ENCODE peak calls at places on chromosomes 16 and 17, in eight cellular contexts. One of them, this sample, is unnamed.
A peak's percentile ranks its signal among the peaks of the same experiment; 100 is the strongest.

GRCh38 chr17:17533901-17534441 is 37.8 kb upstream of the RASD1 start:
- DNase-seq in fibroblast of lung: no peak
- DNase-seq in mammary epithelial cell: no peak
- DNase-seq in neural progenitor cell: no peak
- DNase-seq in Karpas-422: no peak
- DNase-seq in IMR-90: no peak
- DNase-seq in GM23248: no peak
- DNase-seq in mesenchymal stem cell: no peak
- DNase-seq in this sample: no peak

GRCh38 chr17:42210046-42210445 is 15.8 kb upstream of the GHDC start:
- DNase-seq in GM23248: peak; percentile 46
- DNase-seq in neural progenitor cell: no peak
- DNase-seq in fibroblast of lung: no peak
- DNase-seq in mesenchymal stem cell: no peak
- DNase-seq in Karpas-422: no peak
- DNase-seq in mammary epithelial cell: no peak
- DNase-seq in IMR-90: no peak
- DNase-seq in this sample: no peak

GRCh38 chr16:69186642-69187386 is at the start of gene SNTB2:
- DNase-seq in fibroblast of lung: peak; percentile 84
- DNase-seq in neural progenitor cell: peak; percentile 97
- DNase-seq in IMR-90: peak; percentile 83
- DNase-seq in Karpas-422: peak; percentile 96
- DNase-seq in mesenchymal stem cell: peak; percentile 91
- DNase-seq in GM23248: peak; percentile 96
- DNase-seq in mammary epithelial cell: peak; percentile 87
- DNase-seq in this sample: peak; percentile 97

GRCh38 chr17:57649191-57649590 is 95.9 kb downstream of the CCDC182 start:
- DNase-seq in Karpas-422: no peak
- DNase-seq in fibroblast of lung: no peak
- DNase-seq in mammary epithelial cell: no peak
- DNase-seq in mesenchymal stem cell: no peak
- DNase-seq in neural progenitor cell: no peak
- DNase-seq in IMR-90: no peak
- DNase-seq in GM23248: no peak
- DNase-seq in this sample: no peak

GRCh38 chr17:63946440-63947363 is 14.6 kb upstream of the CD79B start:
- DNase-seq in fibroblast of lung: peak; percentile 28
- DNase-seq in Karpas-422: peak; percentile 93
- DNase-seq in neural progenitor cell: peak; percentile 78
- DNase-seq in mammary epithelial cell: no peak
- DNase-seq in GM23248: peak; percentile 52
- DNase-seq in mesenchymal stem cell: peak; percentile 37
- DNase-seq in IMR-90: peak; percentile 13
- DNase-seq in this sample: peak; percentile 90

GRCh38 chr17:43839670-43840101 is 6.7 kb upstream of the MPP3 start:
- DNase-seq in Karpas-422: no peak
- DNase-seq in mesenchymal stem cell: no peak
- DNase-seq in GM23248: no peak
- DNase-seq in neural progenitor cell: no peak
- DNase-seq in mammary epithelial cell: peak; percentile 57
- DNase-seq in IMR-90: no peak
- DNase-seq in fibroblast of lung: no peak
- DNase-seq in this sample: no peak

GRCh38 chr16:73956592-73957495 is 339.8 kb upstream of the PSMD7 start:
- DNase-seq in GM23248: peak; percentile 80
- DNase-seq in fibroblast of lung: peak; percentile 83
- DNase-seq in mammary epithelial cell: peak; percentile 17
- DNase-seq in neural progenitor cell: peak; percentile 81
- DNase-seq in mesenchymal stem cell: peak; percentile 37
- DNase-seq in IMR-90: peak; percentile 64
- DNase-seq in Karpas-422: peak; percentile 84
- DNase-seq in this sample: peak; percentile 83

GRCh38 chr16:10835281-10835931 is 16.8 kb upstream of the TVP23A start:
- DNase-seq in neural progenitor cell: no peak
- DNase-seq in Karpas-422: no peak
- DNase-seq in IMR-90: no peak
- DNase-seq in mesenchymal stem cell: no peak
- DNase-seq in mammary epithelial cell: no peak
- DNase-seq in fibroblast of lung: no peak
- DNase-seq in GM23248: no peak
- DNase-seq in this sample: no peak

GRCh38 chr17:38605852-38606645 is at the start of gene SRCIN1:
- DNase-seq in IMR-90: peak; percentile 2
- DNase-seq in GM23248: peak; percentile 58
- DNase-seq in neural progenitor cell: peak; percentile 86
- DNase-seq in fibroblast of lung: no peak
- DNase-seq in mesenchymal stem cell: no peak
- DNase-seq in Karpas-422: peak; percentile 74
- DNase-seq in mammary epithelial cell: peak; percentile 16
- DNase-seq in this sample: peak; percentile 93

GRCh38 chr16:88941051-88941932 is 35.7 kb downstream of the CBFA2T3 start:
- DNase-seq in GM23248: peak; percentile 11
- DNase-seq in mesenchymal stem cell: no peak
- DNase-seq in Karpas-422: no peak
- DNase-seq in mammary epithelial cell: no peak
- DNase-seq in fibroblast of lung: no peak
- DNase-seq in neural progenitor cell: peak; percentile 68
- DNase-seq in IMR-90: no peak
- DNase-seq in this sample: peak; percentile 64

DNA sequence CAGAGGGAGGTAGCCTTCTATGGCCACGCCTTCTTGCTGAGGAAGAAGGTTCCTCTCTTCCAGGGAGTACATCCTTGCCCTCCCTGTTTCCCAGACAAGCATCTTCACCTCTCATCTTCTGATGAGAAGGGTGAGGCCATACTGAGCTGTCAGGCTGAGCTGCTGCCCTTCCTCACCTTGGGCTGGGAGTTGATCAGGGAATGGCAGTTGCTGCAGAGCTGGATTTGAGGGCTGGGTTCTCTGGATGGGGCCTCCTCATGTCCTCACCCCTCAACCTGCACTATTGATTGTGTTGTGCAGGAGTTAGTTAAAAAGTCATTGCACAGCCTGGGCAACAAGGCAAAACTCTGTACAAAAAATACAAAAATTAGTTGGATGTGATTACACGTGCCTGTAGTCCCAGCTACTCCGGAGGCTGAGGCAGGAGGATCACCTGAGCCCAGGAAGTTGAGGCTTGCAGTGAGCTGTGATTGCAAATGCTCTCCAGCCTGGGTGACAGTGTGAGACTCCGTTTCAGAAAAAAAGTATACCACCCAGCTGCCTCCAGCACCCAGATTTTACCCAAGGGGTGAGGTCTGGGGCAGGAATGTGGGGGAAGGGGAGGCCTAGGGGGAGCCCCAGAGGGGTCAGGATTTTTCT is 2.0 kb downstream of the ERBB2 start:
- DNase-seq in fibroblast of lung: no peak
- DNase-seq in mammary epithelial cell: no peak
- DNase-seq in GM23248: no peak
- DNase-seq in IMR-90: no peak
- DNase-seq in mesenchymal stem cell: no peak
- DNase-seq in Karpas-422: no peak
- DNase-seq in neural progenitor cell: peak; percentile 5
- DNase-seq in this sample: no peak
- H3K9ac ChIP-seq in fibroblast of lung: no peak overlapping the region
- H3K9ac ChIP-seq in mammary epithelial cell: no peak overlapping the region
- H3K9ac ChIP-seq in GM23248: peak overlapping the region; percentile 85
- H3K9ac ChIP-seq in IMR-90: no peak overlapping the region
- H3K9ac ChIP-seq in mesenchymal stem cell: no peak overlapping the region
- H3K9ac ChIP-seq in Karpas-422: no peak overlapping the region
- H3K9ac ChIP-seq in neural progenitor cell: no peak overlapping the region
- H3K9ac ChIP-seq in this sample: peak overlapping the region; percentile 89

DNA sequence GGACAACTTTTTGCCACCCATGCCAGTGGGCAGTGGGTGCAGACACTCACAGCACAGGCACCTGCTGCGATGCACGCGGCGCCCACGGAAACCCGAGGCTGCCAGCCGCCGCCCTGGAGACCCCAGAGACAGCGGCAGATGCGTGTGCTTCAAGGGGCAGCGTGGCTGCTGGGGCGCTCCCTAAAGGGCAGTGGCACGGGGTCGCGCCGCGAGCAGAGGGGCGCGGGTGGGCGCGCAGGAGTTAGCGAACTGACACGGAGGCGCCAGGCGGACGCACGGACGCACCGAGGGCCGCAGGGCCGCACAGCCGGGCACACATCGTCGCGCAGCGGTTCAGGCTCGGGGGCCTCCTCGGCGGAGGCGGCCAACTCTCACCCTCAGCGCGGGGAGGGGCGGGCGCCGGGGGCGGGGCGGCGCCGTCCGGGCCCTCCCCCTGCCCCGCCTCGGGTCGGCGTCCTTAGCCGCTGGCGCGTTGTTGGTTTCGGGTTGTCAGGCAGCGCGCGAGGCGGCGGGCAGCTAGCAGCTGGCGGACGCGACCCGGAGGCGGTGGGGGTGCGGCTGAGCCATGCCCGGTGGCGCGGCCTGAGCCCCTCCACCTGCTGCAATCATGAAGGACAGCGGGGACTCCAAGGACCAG is at the start of gene KIF19:
- DNase-seq in GM23248: peak; percentile 35
- DNase-seq in Karpas-422: no peak
- DNase-seq in mammary epithelial cell: no peak
- DNase-seq in neural progenitor cell: peak; percentile 85
- DNase-seq in mesenchymal stem cell: no peak
- DNase-seq in IMR-90: no peak
- DNase-seq in fibroblast of lung: no peak
- DNase-seq in this sample: peak; percentile 92
- H3K4me3 ChIP-seq in GM23248: no peak within 1 kb of the TSS
- H3K4me3 ChIP-seq in Karpas-422: no peak within 1 kb of the TSS
- H3K4me3 ChIP-seq in mammary epithelial cell: no peak within 1 kb of the TSS
- H3K4me3 ChIP-seq in neural progenitor cell: peak within 1 kb of the TSS; percentile 60
- H3K4me3 ChIP-seq in mesenchymal stem cell: no peak within 1 kb of the TSS
- H3K4me3 ChIP-seq in IMR-90: no peak within 1 kb of the TSS
- H3K4me3 ChIP-seq in fibroblast of lung: no peak within 1 kb of the TSS
- H3K4me3 ChIP-seq in this sample: peak within 1 kb of the TSS; percentile 80

GRCh38 chr16:13158427-13158826 is 257.0 kb downstream of the SHISA9 start:
- DNase-seq in mesenchymal stem cell: no peak
- DNase-seq in GM23248: no peak
- DNase-seq in Karpas-422: no peak
- DNase-seq in fibroblast of lung: no peak
- DNase-seq in mammary epithelial cell: no peak
- DNase-seq in neural progenitor cell: no peak
- DNase-seq in IMR-90: no peak
- DNase-seq in this sample: no peak

GRCh38 chr16:13148836-13149235 is 247.4 kb downstream of the SHISA9 start:
- DNase-seq in GM23248: no peak
- DNase-seq in neural progenitor cell: no peak
- DNase-seq in IMR-90: no peak
- DNase-seq in mammary epithelial cell: no peak
- DNase-seq in Karpas-422: no peak
- DNase-seq in fibroblast of lung: no peak
- DNase-seq in mesenchymal stem cell: no peak
- DNase-seq in this sample: no peak

GRCh38 chr16:13150181-13150885 is 248.9 kb downstream of the SHISA9 start:
- DNase-seq in mammary epithelial cell: no peak
- DNase-seq in IMR-90: no peak
- DNase-seq in fibroblast of lung: no peak
- DNase-seq in Karpas-422: no peak
- DNase-seq in GM23248: no peak
- DNase-seq in neural progenitor cell: no peak
- DNase-seq in mesenchymal stem cell: no peak
- DNase-seq in this sample: no peak

GRCh38 chr16:13154799-13155198 is 253.4 kb downstream of the SHISA9 start:
- DNase-seq in IMR-90: no peak
- DNase-seq in mesenchymal stem cell: no peak
- DNase-seq in GM23248: no peak
- DNase-seq in Karpas-422: no peak
- DNase-seq in fibroblast of lung: no peak
- DNase-seq in mammary epithelial cell: no peak
- DNase-seq in neural progenitor cell: no peak
- DNase-seq in this sample: no peak

DNA sequence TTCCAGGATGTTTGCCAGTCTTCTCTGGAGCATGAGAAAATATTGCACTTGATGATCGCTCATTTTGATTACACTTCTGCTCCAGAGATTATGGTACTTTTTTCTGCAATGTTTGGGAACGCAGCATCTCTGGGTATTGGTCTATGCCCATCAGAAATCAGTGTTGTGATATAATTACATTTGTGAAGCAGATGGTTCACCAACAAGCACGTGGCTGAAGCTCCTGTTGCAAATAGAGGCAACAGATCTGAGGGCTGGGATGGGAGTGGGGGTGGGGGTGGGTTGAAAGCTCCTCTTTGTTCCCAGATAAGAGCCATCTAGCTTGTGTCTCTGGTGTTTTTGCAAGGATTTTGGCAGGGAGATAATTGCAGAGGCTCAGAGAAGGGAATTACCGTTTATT is 252.3 kb downstream of the SHISA9 start:
- DNase-seq in mammary epithelial cell: no peak
- DNase-seq in fibroblast of lung: no peak
- DNase-seq in GM23248: no peak
- DNase-seq in Karpas-422: no peak
- DNase-seq in neural progenitor cell: no peak
- DNase-seq in mesenchymal stem cell: no peak
- DNase-seq in IMR-90: no peak
- DNase-seq in this sample: no peak
- H3K4me1 ChIP-seq in mammary epithelial cell: peaks cover 22% of the 10 kb centered on the region
- H3K4me1 ChIP-seq in fibroblast of lung: no peaks in the 10 kb centered on the region
- H3K4me1 ChIP-seq in GM23248: no peaks in the 10 kb centered on the region
- H3K4me1 ChIP-seq in Karpas-422: no peaks in the 10 kb centered on the region
- H3K4me1 ChIP-seq in neural progenitor cell: peaks cover 6% of the 10 kb centered on the region
- H3K4me1 ChIP-seq in mesenchymal stem cell: no peaks in the 10 kb centered on the region
- H3K4me1 ChIP-seq in IMR-90: no peaks in the 10 kb centered on the region
- H3K4me1 ChIP-seq in this sample: peaks cover 13% of the 10 kb centered on the region

GRCh38 chr16:2040450-2041105 is 7.1 kb downstream of the NTHL1 start:
- DNase-seq in fibroblast of lung: no peak
- DNase-seq in mammary epithelial cell: no peak
- DNase-seq in Karpas-422: no peak
- DNase-seq in mesenchymal stem cell: no peak
- DNase-seq in GM23248: no peak
- DNase-seq in neural progenitor cell: no peak
- DNase-seq in IMR-90: no peak
- DNase-seq in this sample: no peak
- H3K9ac ChIP-seq in fibroblast of lung: peak overlapping the region; percentile 10
- H3K9ac ChIP-seq in mammary epithelial cell: no peak overlapping the region
- H3K9ac ChIP-seq in Karpas-422: no peak overlapping the region
- H3K9ac ChIP-seq in mesenchymal stem cell: no peak overlapping the region
- H3K9ac ChIP-seq in GM23248: no peak overlapping the region
- H3K9ac ChIP-seq in neural progenitor cell: no peak overlapping the region
- H3K9ac ChIP-seq in IMR-90: peak overlapping the region; percentile 18
- H3K9ac ChIP-seq in this sample: no peak overlapping the region